ENCODE peak calls at places on chromosomes 12 and 14, in ten cellular contexts. N is PC-3; B is CD8-positive, alpha-beta T cell; K is astrocyte; G is left lung; U is esophagus squamous epithelium; F is lung; M is right atrium auricular region; V is thyroid gland; R is lower lobe of right lung. Z is an unnamed sample. For H3K9me3, the result is how much of the 10 kb centered on the place peaks cover.

GRCh38 chr14:95218472-95219193 is 61.3 kb upstream of the DICER1 start:
- DNase-seq in N (no peak), B (no peak), K (no peak), G (no peak), U (no peak), F (no peak), M (no peak), V (no peak), R (no peak), Z (no peak)

GRCh38 chr14:64117671-64118402 is 176.3 kb downstream of the ESR2 start:
- DNase-seq in N (peak), B (no peak), K (peak), G (no peak), U (no peak), F (no peak), M (peak), V (peak), R (no peak), Z (peak)

GRCh38 chr12:643478-644292 is 19.6 kb downstream of the NINJ2 start:
- DNase-seq in N (no peak), B (no peak), K (no peak), G (peak), U (no peak), F (no peak), M (no peak), V (no peak), R (peak), Z (no peak)

GRCh38 chr12:117749431-117749830 is 219.4 kb downstream of the KSR2 start:
- DNase-seq in N (no peak), B (no peak), K (no peak), G (no peak), U (no peak), F (no peak), M (no peak), V (no peak), R (no peak), Z (no peak)

GRCh38 chr12:40137252-40137651 is 31.4 kb upstream of the SLC2A13 start:
- DNase-seq in N (no peak), B (no peak), K (no peak), G (no peak), U (no peak), F (no peak), M (no peak), V (no peak), R (no peak), Z (no peak)

GRCh38 chr12:21831671-21832357 is 57.3 kb upstream of the KCNJ8 start:
- DNase-seq in N (no peak), B (no peak), K (peak), G (no peak), U (no peak), F (no peak), M (peak), V (no peak), R (no peak), Z (no peak)

GRCh38 chr14:91163316-91163715 is 49.4 kb downstream of the DGLUCY start:
- DNase-seq in N (no peak), B (no peak), K (no peak), G (no peak), U (no peak), F (no peak), M (no peak), V (no peak), R (no peak), Z (no peak)

GRCh38 chr12:25960176-25960575 is 1.7 kb downstream of the RASSF8 start:
- DNase-seq in N (peak), B (no peak), K (no peak), G (no peak), U (no peak), F (no peak), M (no peak), V (peak), R (no peak), Z (no peak)

GRCh38 chr12:125549836-125550235 is 484.6 kb downstream of the AACS start:
- DNase-seq in N (peak), B (no peak), K (no peak), G (no peak), U (no peak), F (no peak), M (no peak), V (no peak), R (no peak), Z (no peak)

GRCh38 chr14:35047961-35048513 is 2.0 kb downstream of the FAM177A1 start:
- DNase-seq in N (no peak), B (no peak), K (no peak), G (no peak), U (no peak), F (no peak), M (no peak), V (no peak), R (no peak), Z (no peak)

GRCh38 chr14:93103392-93104080 is 12.2 kb downstream of the ITPK1 start:
- DNase-seq in N (no peak), B (peak), K (no peak), G (peak), U (no peak), F (peak), M (no peak), V (peak), R (peak), Z (no peak)

GRCh38 chr12:70543444-70543843 is 93.8 kb downstream of the PTPRB start:
- DNase-seq in N (peak), B (no peak), K (peak), G (no peak), U (no peak), F (no peak), M (no peak), V (no peak), R (no peak), Z (no peak)

GRCh38 chr12:107207931-107208515 is 114.7 kb upstream of the CRY1 start:
- DNase-seq in N (no peak), B (no peak), K (peak), G (no peak), U (no peak), F (no peak), M (no peak), V (no peak), R (no peak), Z (no peak)

GRCh38 chr12:126051611-126052107 is 986.4 kb downstream of the AACS start:
- DNase-seq in N (peak), B (no peak), K (peak), G (no peak), U (no peak), F (no peak), M (no peak), V (no peak), R (no peak), Z (no peak)

GRCh38 chr14:30298266-30298795 is 260.6 kb upstream of the G2E3 start:
- DNase-seq in N (no peak), B (no peak), K (no peak), G (no peak), U (no peak), F (no peak), M (no peak), V (peak), R (no peak), Z (no peak)

GRCh38 chr14:99230271-99231141 is 41.5 kb downstream of the BCL11B start:
- DNase-seq in N (no peak), B (peak), K (no peak), G (no peak), U (no peak), F (no peak), M (no peak), V (peak), R (peak), Z (no peak)

GRCh38 chr12:122836027-122836921 is 1.0 kb downstream of the HIP1R start:
- DNase-seq in N (peak), B (peak), K (no peak), G (no peak), U (no peak), F (no peak), M (no peak), V (peak), R (peak), Z (peak)

GRCh38 chr14:50451854-50452253 is 55.2 kb upstream of the CDKL1 start:
- DNase-seq in N (no peak), B (no peak), K (no peak), G (no peak), U (no peak), F (no peak), M (no peak), V (no peak), R (no peak), Z (no peak)

GRCh38 chr14:104871145-104871655 is 6.1 kb downstream of the CEP170B start:
- DNase-seq in N (no peak), B (no peak), K (no peak), G (no peak), U (no peak), F (no peak), M (no peak), V (no peak), R (peak), Z (no peak)

GRCh38 chr14:51727526-51727925 is 75.8 kb downstream of the FRMD6 start:
- DNase-seq in N (no peak), B (no peak), K (no peak), G (no peak), U (no peak), F (no peak), M (no peak), V (no peak), R (no peak), Z (no peak)

GRCh38 chr12:49342066-49342913 is 4.4 kb upstream of the DNAJC22 start:
- DNase-seq in N (peak), B (peak), K (peak), G (peak), U (no peak), F (peak), M (no peak), V (peak), R (peak), Z (peak)

GRCh38 chr12:122691566-122691965 is 11.6 kb downstream of the HCAR2 start:
- DNase-seq in N (no peak), B (no peak), K (no peak), G (no peak), U (no peak), F (no peak), M (no peak), V (no peak), R (no peak), Z (no peak)

GRCh38 chr14:29235991-29236390 is 469.4 kb downstream of the FOXG1 start:
- DNase-seq in N (no peak), B (no peak), K (no peak), G (no peak), U (no peak), F (no peak), M (no peak), V (no peak), R (no peak), Z (no peak)

GRCh38 chr14:29236848-29237247 is 470.3 kb downstream of the FOXG1 start:
- DNase-seq in N (peak), B (no peak), K (peak), G (no peak), U (no peak), F (no peak), M (no peak), V (no peak), R (no peak), Z (no peak)

GRCh38 chr14:29233188-29233587 is 466.6 kb downstream of the FOXG1 start:
- DNase-seq in N (no peak), B (no peak), K (no peak), G (no peak), U (no peak), F (no peak), M (no peak), V (no peak), R (no peak), Z (no peak)

GRCh38 chr14:29240046-29240445 is 473.5 kb downstream of the FOXG1 start:
- DNase-seq in N (peak), B (no peak), K (peak), G (no peak), U (no peak), F (no peak), M (no peak), V (no peak), R (no peak), Z (no peak)

DNA sequence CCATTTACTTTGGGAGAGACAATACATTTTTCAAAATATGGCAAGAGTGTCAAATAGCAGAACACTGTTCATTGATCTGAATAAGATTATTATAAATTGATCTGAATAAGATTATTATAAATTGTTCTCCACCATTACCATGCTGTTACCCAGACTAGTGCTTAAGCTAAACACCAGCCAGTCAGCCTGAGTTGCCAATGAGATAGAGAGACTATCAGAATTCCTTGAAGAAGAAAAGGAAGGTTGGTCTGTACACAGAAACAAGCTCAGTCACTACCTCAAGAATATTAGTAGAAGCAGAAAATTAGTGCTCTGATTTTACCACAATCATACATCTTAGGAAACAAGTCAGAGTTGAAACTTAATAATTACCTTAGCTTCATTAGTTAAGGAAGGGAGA is 469.8 kb downstream of the FOXG1 start:
- DNase-seq in N (no peak), B (no peak), K (no peak), G (no peak), U (no peak), F (no peak), M (no peak), V (no peak), R (no peak), Z (no peak)
- H3K27ac ChIP-seq in N (peak), B (no peak), K (peak), G (no peak), U (no peak), F (no peak), M (no peak), V (no peak), R (no peak), Z (no peak)

DNA sequence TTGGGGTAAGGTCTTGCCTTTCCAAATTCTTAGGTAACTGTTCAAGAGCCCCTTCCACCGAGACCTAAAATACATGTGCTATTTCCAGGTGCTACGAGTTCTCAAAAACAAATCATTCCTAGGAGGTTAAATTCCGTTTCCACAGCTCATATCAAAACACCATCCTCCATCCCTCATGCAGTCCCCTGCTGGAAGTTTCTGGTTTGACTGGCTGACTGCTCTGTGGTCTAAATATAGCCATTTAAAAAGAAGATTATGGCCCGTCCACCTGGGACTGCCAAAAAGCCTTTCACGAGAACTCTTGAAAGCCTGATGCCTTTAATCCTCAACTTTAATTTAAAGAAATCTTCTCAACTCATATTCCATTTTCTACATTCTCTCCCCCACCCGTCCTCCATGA is 201.5 kb upstream of the MYL2 start:
- DNase-seq in N (peak), B (no peak), K (no peak), G (no peak), U (no peak), F (no peak), M (no peak), V (no peak), R (no peak), Z (no peak)
- TF ChIP-seq CTCF in N (peak), B (no peak), K (no peak), G (no peak), U (no peak), F (no peak), M (no peak), V (no peak), R (no peak), Z (no peak)

GRCh38 chr14:48735607-48736006 is 850.6 kb downstream of the RPS29 start:
- DNase-seq in N (no peak), B (no peak), K (no peak), G (no peak), U (no peak), F (no peak), M (no peak), V (no peak), R (no peak), Z (no peak)

GRCh38 chr14:48726080-48726642 is 860.0 kb downstream of the RPS29 start:
- DNase-seq in N (no peak), B (no peak), K (peak), G (no peak), U (no peak), F (no peak), M (no peak), V (no peak), R (no peak), Z (no peak)

DNA sequence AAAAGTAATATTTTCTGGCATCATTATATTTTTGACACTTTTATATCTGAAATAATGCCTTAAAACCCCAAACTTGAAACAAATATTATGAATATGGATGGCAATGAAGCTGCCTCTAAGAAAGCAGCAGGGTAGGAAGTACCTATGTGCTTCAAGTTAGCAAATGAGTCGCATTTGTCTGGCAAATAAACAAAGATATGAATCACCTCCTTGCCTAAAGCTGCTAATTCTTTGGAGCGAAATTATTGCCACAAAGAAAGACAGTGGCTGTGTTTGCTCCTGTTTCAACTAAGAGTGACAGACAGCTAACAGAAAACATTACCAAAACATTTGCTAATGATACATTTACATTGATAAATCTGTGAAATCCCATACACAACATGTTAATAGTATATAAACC is 854.9 kb downstream of the RPS29 start:
- DNase-seq in N (peak), B (no peak), K (no peak), G (no peak), U (no peak), F (no peak), M (no peak), V (no peak), R (no peak), Z (no peak)
- H3K9me3 ChIP-seq in N (under half), B (under half), K (under half), G (under half), U (under half), F (under half), M (under half), V (under half), R (under half), Z (under half)

DNA sequence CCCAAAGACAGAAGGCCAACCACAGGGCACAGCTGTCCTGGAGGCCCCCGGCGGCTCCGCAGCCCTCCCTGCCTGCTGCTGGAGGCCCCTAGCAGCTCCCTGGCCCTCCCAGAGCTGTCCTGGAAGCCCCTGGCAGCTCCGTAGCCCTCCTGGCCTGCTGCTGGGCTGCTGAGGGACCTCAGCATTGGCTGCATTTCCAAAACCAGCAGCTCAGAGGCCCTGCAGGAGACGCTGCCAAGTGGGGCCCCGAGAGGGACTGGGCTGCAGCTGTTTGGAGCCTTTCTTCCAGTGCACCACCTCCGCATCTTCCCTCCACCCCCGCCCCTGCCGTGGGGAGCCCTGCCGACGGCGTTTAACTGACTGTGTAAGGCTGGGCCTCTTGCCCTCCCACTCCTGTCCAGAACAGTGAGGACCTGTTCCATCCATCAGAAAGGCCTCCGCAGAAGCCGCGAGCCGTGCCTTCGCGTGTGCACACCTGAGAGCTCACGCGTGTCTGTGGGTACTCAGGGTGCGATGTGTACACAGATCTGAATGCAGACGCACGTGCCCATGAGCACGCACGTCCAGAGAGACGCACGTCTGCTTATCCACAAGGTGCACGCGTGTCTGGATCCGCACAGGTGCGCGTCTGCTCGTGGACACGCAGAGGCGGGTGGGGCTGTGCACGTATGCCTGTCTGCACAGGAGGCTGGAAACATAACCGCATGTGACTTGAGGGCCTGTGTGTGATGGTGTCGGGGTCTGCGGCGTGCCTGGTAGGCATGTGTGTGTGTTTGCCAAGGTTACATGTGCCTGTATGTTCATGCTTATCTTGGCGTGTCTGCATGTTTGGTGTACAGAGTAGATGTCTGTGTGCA is 57.0 kb upstream of the FBRSL1 start:
- DNase-seq in N (no peak), B (no peak), K (no peak), G (no peak), U (no peak), F (no peak), M (no peak), V (no peak), R (no peak), Z (no peak)
- H3K27ac ChIP-seq in N (no peak), B (no peak), K (no peak), G (no peak), U (no peak), F (no peak), M (no peak), V (no peak), R (no peak), Z (no peak)

GRCh38 chr14:97380539-97380941 is 583.4 kb downstream of the VRK1 start:
- DNase-seq in N (peak), B (no peak), K (no peak), G (no peak), U (no peak), F (no peak), M (no peak), V (no peak), R (no peak), Z (no peak)

GRCh38 chr14:97377550-97377949 is 580.4 kb downstream of the VRK1 start:
- DNase-seq in N (no peak), B (no peak), K (no peak), G (no peak), U (no peak), F (no peak), M (no peak), V (no peak), R (no peak), Z (no peak)

GRCh38 chr14:97381309-97381708 is 584.1 kb downstream of the VRK1 start:
- DNase-seq in N (no peak), B (no peak), K (no peak), G (no peak), U (no peak), F (no peak), M (no peak), V (no peak), R (no peak), Z (no peak)

GRCh38 chr14:97379091-97379531 is 581.9 kb downstream of the VRK1 start:
- DNase-seq in N (no peak), B (no peak), K (no peak), G (no peak), U (no peak), F (no peak), M (no peak), V (no peak), R (no peak), Z (no peak)

DNA sequence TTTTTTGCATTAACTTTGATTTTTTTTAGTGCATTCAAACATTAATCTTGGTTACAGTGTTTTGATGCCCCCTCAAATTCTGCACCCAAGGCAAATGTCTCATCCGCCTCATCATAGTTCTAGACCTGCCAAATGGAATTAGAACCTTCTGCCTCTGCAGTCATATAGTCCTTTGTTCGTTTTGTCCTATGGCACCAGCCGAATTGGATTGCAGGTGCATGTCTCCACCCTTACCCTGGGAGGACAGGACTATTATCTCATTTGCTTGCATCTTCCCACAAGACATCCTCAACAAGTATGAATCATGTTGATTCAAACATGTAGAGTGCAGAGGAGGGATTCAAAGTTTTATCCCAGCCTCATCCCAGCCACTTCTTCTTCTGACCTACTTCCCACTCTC is 579.1 kb downstream of the VRK1 start:
- DNase-seq in N (no peak), B (no peak), K (no peak), G (no peak), U (no peak), F (no peak), M (no peak), V (no peak), R (no peak), Z (no peak)
- TF ChIP-seq CTCF in N (no peak), B (no peak), K (no peak), G (no peak), U (no peak), F (no peak), M (no peak), V (no peak), R (no peak), Z (no peak)